ENCODE peak calls at places on chromosomes 13 and 19, in eight cellular contexts. O is K562, L is endothelial cell of umbilical vein, S is SK-N-SH, Q is HCT116, T is H1, P is HepG2, K is GM12878. B is an unnamed sample.

GRCh38 chr19:40659566-40659965 is 30.9 kb downstream of the NUMBL start:
- DNase-seq in O (no peak), L (no peak), S (no peak), Q (no peak), T (no peak), P (no peak), K (no peak), B (no peak)

GRCh38 chr19:5189318-5189607 is 151.3 kb downstream of the PTPRS start:
- DNase-seq in O (no peak), L (no peak), S (no peak), Q (no peak), T (no peak), P (no peak), K (no peak), B (no peak)

GRCh38 chr13:106114981-106115554 is 420.4 kb downstream of the EFNB2 start:
- DNase-seq in O (no peak), L (peak), S (no peak), Q (no peak), T (no peak), P (no peak), K (no peak), B (no peak)

GRCh38 chr13:76672422-76672821 is 213.8 kb downstream of the KCTD12 start:
- DNase-seq in O (no peak), L (no peak), S (no peak), Q (no peak), T (no peak), P (no peak), K (no peak), B (no peak)

GRCh38 chr19:1265611-1266115 is 3.5 kb upstream of the CIRBP start:
- DNase-seq in O (no peak), L (peak), S (no peak), Q (no peak), T (no peak), P (no peak), K (no peak), B (no peak)

GRCh38 chr19:40739030-40739839 is 11.0 kb downstream of the ACTMAP start:
- DNase-seq in O (no peak), L (no peak), S (no peak), Q (no peak), T (no peak), P (no peak), K (no peak), B (no peak)

GRCh38 chr13:28434934-28435333 is 60.0 kb downstream of the FLT1 start:
- DNase-seq in O (no peak), L (no peak), S (no peak), Q (no peak), T (no peak), P (no peak), K (no peak), B (no peak)

GRCh38 chr13:92158335-92158734 is 759.9 kb downstream of the GPC5 start:
- DNase-seq in O (no peak), L (no peak), S (no peak), Q (no peak), T (no peak), P (no peak), K (no peak), B (no peak)

GRCh38 chr19:48969276-48970138 is 4.4 kb downstream of the FTL start:
- DNase-seq in O (peak), L (no peak), S (no peak), Q (no peak), T (no peak), P (no peak), K (no peak), B (peak)

GRCh38 chr13:36858285-36858684 is 39.3 kb downstream of the RFXAP start:
- DNase-seq in O (peak), L (peak), S (peak), Q (peak), T (no peak), P (peak), K (no peak), B (no peak)

GRCh38 chr13:37640499-37640898 is 41.9 kb upstream of the POSTN start:
- DNase-seq in O (no peak), L (peak), S (no peak), Q (no peak), T (no peak), P (no peak), K (no peak), B (peak)

GRCh38 chr13:27131202-27131623 is 40.4 kb downstream of the USP12 start:
- DNase-seq in O (peak), L (peak), S (no peak), Q (peak), T (no peak), P (no peak), K (peak), B (no peak)

GRCh38 chr19:19224852-19225494 is 13.2 kb downstream of the NCAN start:
- DNase-seq in O (peak), L (peak), S (no peak), Q (peak), T (peak), P (peak), K (no peak), B (no peak)

GRCh38 chr19:39014037-39014436 is 18.3 kb downstream of the FBXO27 start:
- DNase-seq in O (no peak), L (no peak), S (no peak), Q (no peak), T (no peak), P (no peak), K (no peak), B (no peak)

GRCh38 chr13:65600702-65601101 is 1629.4 kb downstream of the PCDH9 start:
- DNase-seq in O (no peak), L (no peak), S (no peak), Q (no peak), T (no peak), P (no peak), K (no peak), B (no peak)

GRCh38 chr13:55576389-55576788 is 1564.3 kb upstream of the PRR20A start:
- DNase-seq in O (no peak), L (no peak), S (no peak), Q (no peak), T (no peak), P (no peak), K (no peak), B (no peak)
- H3K9ac ChIP-seq in O (no peak), L (no peak), S (no peak), Q (no peak), T (no peak), P (no peak), K (no peak), B (no peak)

GRCh38 chr13:31518666-31519065 is 220.7 kb upstream of the RXFP2 start:
- DNase-seq in O (no peak), L (no peak), S (no peak), Q (no peak), T (no peak), P (no peak), K (no peak), B (no peak)

GRCh38 chr13:31515427-31515826 is 223.9 kb upstream of the RXFP2 start:
- DNase-seq in O (no peak), L (no peak), S (no peak), Q (no peak), T (no peak), P (no peak), K (no peak), B (no peak)

GRCh38 chr13:31517599-31517998 is 221.7 kb upstream of the RXFP2 start:
- DNase-seq in O (no peak), L (no peak), S (no peak), Q (no peak), T (no peak), P (no peak), K (no peak), B (no peak)

GRCh38 chr13:31514932-31515331 is 224.4 kb upstream of the RXFP2 start:
- DNase-seq in O (no peak), L (no peak), S (no peak), Q (no peak), T (no peak), P (no peak), K (no peak), B (no peak)
- H3K27ac ChIP-seq in O (no peak), L (no peak), S (no peak), Q (no peak), T (no peak), P (no peak), K (no peak), B (no peak)

GRCh38 chr19:41945135-41945766 is 13.9 kb downstream of the RABAC1 start:
- DNase-seq in O (no peak), L (no peak), S (no peak), Q (no peak), T (no peak), P (no peak), K (peak), B (no peak)
- TF ChIP-seq POLR2AphosphoS5 in O (no peak), L (no peak), S (no peak), Q (no peak), T (no peak), P (no peak), K (peak), B (no peak)

GRCh38 chr19:3810708-3811355 is 24.7 kb upstream of the MATK start:
- DNase-seq in O (no peak), L (no peak), S (no peak), Q (no peak), T (no peak), P (no peak), K (no peak), B (no peak)
- H3K9ac ChIP-seq in O (peak), L (no peak), S (no peak), Q (no peak), T (no peak), P (no peak), K (no peak), B (no peak)

GRCh38 chr13:24165746-24166145 is 5.2 kb downstream of the SPATA13 start:
- DNase-seq in O (no peak), L (peak), S (no peak), Q (no peak), T (no peak), P (no peak), K (no peak), B (no peak)

GRCh38 chr13:24161010-24161775 is 673 bp downstream of the SPATA13 start:
- DNase-seq in O (peak), L (peak), S (peak), Q (no peak), T (no peak), P (peak), K (no peak), B (no peak)

GRCh38 chr13:24159921-24160324 is 597 bp upstream of the SPATA13 start:
- DNase-seq in O (no peak), L (peak), S (peak), Q (no peak), T (no peak), P (no peak), K (no peak), B (no peak)

GRCh38 chr13:24161980-24162517 is 1.5 kb downstream of the SPATA13 start:
- DNase-seq in O (no peak), L (no peak), S (no peak), Q (no peak), T (no peak), P (no peak), K (no peak), B (no peak)

GRCh38 chr13:24162604-24163003 is 2.1 kb downstream of the SPATA13 start:
- DNase-seq in O (no peak), L (no peak), S (no peak), Q (no peak), T (no peak), P (no peak), K (no peak), B (no peak)
- H3K27ac ChIP-seq in O (no peak), L (no peak), S (no peak), Q (no peak), T (no peak), P (no peak), K (no peak), B (no peak)

DNA sequence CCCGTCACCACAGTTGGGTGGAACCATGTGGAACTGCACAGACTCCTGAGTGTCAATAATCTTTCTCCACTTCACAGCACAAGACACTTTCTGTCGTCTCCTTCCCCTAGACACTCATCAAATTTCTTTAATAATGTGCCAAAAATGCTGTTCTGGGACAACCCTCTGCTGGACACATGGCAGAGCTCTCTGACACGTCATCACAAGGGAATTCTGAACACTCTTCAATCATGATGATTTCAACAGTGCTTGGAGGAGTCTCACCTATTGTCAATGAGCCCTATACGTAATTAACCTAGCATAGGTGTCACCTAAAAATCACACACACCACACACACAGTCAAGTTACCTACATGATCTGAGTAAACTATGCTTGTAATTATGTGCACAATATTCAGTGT is 141.3 kb downstream of the STOML3 start:
- DNase-seq in O (no peak), L (no peak), S (no peak), Q (no peak), T (no peak), P (no peak), K (no peak), B (no peak)
- TF ChIP-seq POLR2AphosphoS5 in O (no peak), L (no peak), S (no peak), Q (no peak), T (no peak), P (no peak), K (no peak), B (no peak)

GRCh38 chr19:45638930-45639729 is at the start of gene EML2:
- DNase-seq in O (peak), L (peak), S (peak), Q (no peak), T (no peak), P (peak), K (no peak), B (no peak)
- H3K9ac ChIP-seq in O (peak), L (peak), S (no peak), Q (peak), T (no peak), P (peak), K (peak), B (peak)

DNA sequence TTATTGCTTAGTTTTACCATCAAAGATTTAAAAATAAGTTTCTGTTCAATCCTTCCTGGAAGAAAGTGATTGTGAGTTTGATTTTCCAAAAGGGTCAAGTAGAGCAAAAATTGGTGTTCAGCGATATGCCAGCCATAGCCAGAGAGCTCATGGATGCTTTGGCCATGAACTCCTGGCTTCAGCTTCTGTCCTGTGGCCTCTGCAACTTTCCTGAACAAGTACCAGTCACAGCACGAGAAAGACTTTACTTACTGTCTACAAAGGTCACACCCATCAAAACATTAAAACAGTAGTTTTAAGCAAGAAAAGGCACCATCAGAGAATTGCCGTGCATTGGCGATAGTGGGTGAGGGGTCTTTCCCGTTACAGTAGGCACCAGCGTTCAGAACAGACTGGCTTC is 753.0 kb upstream of the SGCG start:
- DNase-seq in O (no peak), L (no peak), S (no peak), Q (no peak), T (no peak), P (no peak), K (no peak), B (no peak)
- H3K27ac ChIP-seq in O (no peak), L (no peak), S (no peak), Q (no peak), T (no peak), P (no peak), K (no peak), B (no peak)

GRCh38 chr13:48260970-48261369 is 28.0 kb downstream of the ITM2B start:
- DNase-seq in O (no peak), L (no peak), S (no peak), Q (no peak), T (no peak), P (no peak), K (no peak), B (no peak)

GRCh38 chr13:48265217-48265815 is 32.3 kb downstream of the ITM2B start:
- DNase-seq in O (no peak), L (no peak), S (no peak), Q (no peak), T (no peak), P (no peak), K (peak), B (no peak)

GRCh38 chr13:48266150-48266549 is 33.1 kb downstream of the ITM2B start:
- DNase-seq in O (no peak), L (no peak), S (no peak), Q (no peak), T (no peak), P (no peak), K (no peak), B (no peak)

GRCh38 chr13:48264052-48264451 is 31.0 kb downstream of the ITM2B start:
- DNase-seq in O (no peak), L (no peak), S (no peak), Q (no peak), T (no peak), P (no peak), K (no peak), B (no peak)

DNA sequence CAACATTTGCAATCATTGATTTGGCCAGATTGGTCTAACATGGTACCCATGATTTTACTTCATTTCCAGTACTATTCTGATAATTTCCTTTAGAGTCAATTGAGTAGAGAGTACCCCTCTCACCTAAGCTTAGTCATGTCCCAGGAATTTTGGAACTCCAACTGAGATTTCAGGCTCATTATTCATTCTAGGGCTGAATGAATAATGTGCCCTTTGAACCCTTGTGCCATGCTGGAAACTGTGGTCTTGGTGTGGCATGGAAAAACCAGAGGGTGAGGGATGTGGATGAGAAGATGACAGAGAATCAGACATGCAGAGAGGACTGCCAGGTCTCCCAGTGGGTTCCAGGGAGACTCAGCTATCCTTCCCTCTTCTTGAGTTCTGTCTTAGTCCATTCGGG is 30.2 kb downstream of the ITM2B start:
- DNase-seq in O (no peak), L (no peak), S (no peak), Q (no peak), T (no peak), P (no peak), K (no peak), B (no peak)
- TF ChIP-seq POLR2AphosphoS5 in O (no peak), L (no peak), S (no peak), Q (no peak), T (no peak), P (no peak), K (no peak), B (no peak)

B was measured in SK-N-MC.